ENCODE peak calls at places on chromosomes 6 and 20, in nine cellular contexts. One of them, this sample, is unnamed.

GRCh38 chr6:11496152-11497060 is 41.1 kb upstream of the TMEM170B start:
- DNase-seq in adrenal gland: peak; percentile 82
- DNase-seq in AG09319: peak; percentile 58
- DNase-seq in fibroblast of lung: peak; percentile 90
- DNase-seq in B cell: peak; percentile 86
- DNase-seq in neural progenitor cell: peak; percentile 74
- DNase-seq in endothelial cell of umbilical vein: peak; percentile 92
- DNase-seq in HFF-Myc: peak; percentile 77
- DNase-seq in brain microvascular endothelial cell: peak; percentile 76
- DNase-seq in this sample: peak; percentile 48

GRCh38 chr6:170137911-170138910 is 152.7 kb downstream of the DLL1 start:
- DNase-seq in endothelial cell of umbilical vein: no peak
- DNase-seq in HFF-Myc: no peak
- DNase-seq in AG09319: no peak
- DNase-seq in neural progenitor cell: no peak
- DNase-seq in fibroblast of lung: no peak
- DNase-seq in B cell: no peak
- DNase-seq in brain microvascular endothelial cell: no peak
- DNase-seq in adrenal gland: no peak
- DNase-seq in this sample: peak; percentile 12

GRCh38 chr6:26533532-26533931 is 4.6 kb upstream of the HMGN4 start:
- DNase-seq in brain microvascular endothelial cell: no peak
- DNase-seq in adrenal gland: no peak
- DNase-seq in fibroblast of lung: no peak
- DNase-seq in HFF-Myc: no peak
- DNase-seq in B cell: no peak
- DNase-seq in endothelial cell of umbilical vein: no peak
- DNase-seq in AG09319: no peak
- DNase-seq in neural progenitor cell: no peak
- DNase-seq in this sample: no peak

GRCh38 chr6:64186562-64186961 is 551.0 kb downstream of the PHF3 start:
- DNase-seq in B cell: no peak
- DNase-seq in AG09319: no peak
- DNase-seq in fibroblast of lung: peak; percentile 15
- DNase-seq in endothelial cell of umbilical vein: no peak
- DNase-seq in HFF-Myc: no peak
- DNase-seq in adrenal gland: no peak
- DNase-seq in neural progenitor cell: no peak
- DNase-seq in brain microvascular endothelial cell: no peak
- DNase-seq in this sample: no peak

GRCh38 chr20:48197034-48197433 is 411.8 kb upstream of the SULF2 start:
- DNase-seq in AG09319: no peak
- DNase-seq in B cell: no peak
- DNase-seq in neural progenitor cell: no peak
- DNase-seq in fibroblast of lung: no peak
- DNase-seq in adrenal gland: no peak
- DNase-seq in brain microvascular endothelial cell: no peak
- DNase-seq in endothelial cell of umbilical vein: no peak
- DNase-seq in HFF-Myc: no peak
- DNase-seq in this sample: no peak

GRCh38 chr6:67615796-67616195 is 1019.3 kb upstream of the ADGRB3 start:
- DNase-seq in AG09319: no peak
- DNase-seq in brain microvascular endothelial cell: peak; percentile 37
- DNase-seq in adrenal gland: no peak
- DNase-seq in B cell: no peak
- DNase-seq in fibroblast of lung: peak; percentile 23
- DNase-seq in endothelial cell of umbilical vein: no peak
- DNase-seq in HFF-Myc: no peak
- DNase-seq in neural progenitor cell: no peak
- DNase-seq in this sample: no peak

GRCh38 chr20:53262294-53262840 is 290.2 kb downstream of the TSHZ2 start:
- DNase-seq in endothelial cell of umbilical vein: no peak
- DNase-seq in AG09319: no peak
- DNase-seq in brain microvascular endothelial cell: no peak
- DNase-seq in fibroblast of lung: no peak
- DNase-seq in neural progenitor cell: no peak
- DNase-seq in adrenal gland: no peak
- DNase-seq in B cell: no peak
- DNase-seq in HFF-Myc: no peak
- DNase-seq in this sample: no peak

GRCh38 chr20:46894579-46894958 is at the start of gene EYA2:
- DNase-seq in HFF-Myc: no peak
- DNase-seq in B cell: no peak
- DNase-seq in AG09319: no peak
- DNase-seq in brain microvascular endothelial cell: no peak
- DNase-seq in neural progenitor cell: peak; percentile 70
- DNase-seq in endothelial cell of umbilical vein: no peak
- DNase-seq in adrenal gland: no peak
- DNase-seq in fibroblast of lung: no peak
- DNase-seq in this sample: no peak

GRCh38 chr6:21596379-21597242 is 3.1 kb downstream of the SOX4 start:
- DNase-seq in neural progenitor cell: peak; percentile 71
- DNase-seq in HFF-Myc: no peak
- DNase-seq in endothelial cell of umbilical vein: peak; percentile 71
- DNase-seq in fibroblast of lung: peak; percentile 77
- DNase-seq in AG09319: no peak
- DNase-seq in brain microvascular endothelial cell: peak; percentile 32
- DNase-seq in B cell: peak; percentile 50
- DNase-seq in adrenal gland: peak; percentile 67
- DNase-seq in this sample: peak; percentile 18

GRCh38 chr6:113599444-113599843 is 257.7 kb upstream of the MARCKS start:
- DNase-seq in AG09319: no peak
- DNase-seq in B cell: no peak
- DNase-seq in fibroblast of lung: peak; percentile 26
- DNase-seq in brain microvascular endothelial cell: peak; percentile 61
- DNase-seq in HFF-Myc: no peak
- DNase-seq in adrenal gland: no peak
- DNase-seq in neural progenitor cell: no peak
- DNase-seq in endothelial cell of umbilical vein: no peak
- DNase-seq in this sample: no peak

GRCh38 chr6:46845126-46845525 is 51.9 kb downstream of the MEP1A start:
- DNase-seq in fibroblast of lung: no peak
- DNase-seq in adrenal gland: no peak
- DNase-seq in brain microvascular endothelial cell: no peak
- DNase-seq in B cell: no peak
- DNase-seq in endothelial cell of umbilical vein: no peak
- DNase-seq in neural progenitor cell: no peak
- DNase-seq in AG09319: no peak
- DNase-seq in HFF-Myc: no peak
- DNase-seq in this sample: no peak

GRCh38 chr6:129730477-129731165 is 20.6 kb upstream of the ARHGAP18 start:
- DNase-seq in fibroblast of lung: peak; percentile 52
- DNase-seq in adrenal gland: no peak
- DNase-seq in neural progenitor cell: peak; percentile 21
- DNase-seq in B cell: peak; percentile 59
- DNase-seq in HFF-Myc: no peak
- DNase-seq in endothelial cell of umbilical vein: peak; percentile 63
- DNase-seq in AG09319: no peak
- DNase-seq in brain microvascular endothelial cell: no peak
- DNase-seq in this sample: no peak

GRCh38 chr6:42113929-42114636 is 28.3 kb downstream of the C6orf132 start:
- DNase-seq in adrenal gland: no peak
- DNase-seq in endothelial cell of umbilical vein: no peak
- DNase-seq in fibroblast of lung: no peak
- DNase-seq in B cell: no peak
- DNase-seq in HFF-Myc: peak; percentile 38
- DNase-seq in AG09319: no peak
- DNase-seq in brain microvascular endothelial cell: no peak
- DNase-seq in neural progenitor cell: no peak
- DNase-seq in this sample: no peak

GRCh38 chr6:25660512-25660911 is 8.5 kb downstream of the SCGN start:
- DNase-seq in neural progenitor cell: no peak
- DNase-seq in brain microvascular endothelial cell: peak; percentile 53
- DNase-seq in HFF-Myc: peak; percentile 61
- DNase-seq in AG09319: no peak
- DNase-seq in endothelial cell of umbilical vein: peak; percentile 8
- DNase-seq in fibroblast of lung: peak; percentile 8
- DNase-seq in adrenal gland: peak; percentile 57
- DNase-seq in B cell: no peak
- DNase-seq in this sample: no peak

GRCh38 chr6:1678966-1679690 is 69.4 kb downstream of the FOXC1 start:
- DNase-seq in adrenal gland: peak; percentile 11
- DNase-seq in brain microvascular endothelial cell: no peak
- DNase-seq in HFF-Myc: no peak
- DNase-seq in B cell: no peak
- DNase-seq in endothelial cell of umbilical vein: no peak
- DNase-seq in fibroblast of lung: no peak
- DNase-seq in neural progenitor cell: no peak
- DNase-seq in AG09319: no peak
- DNase-seq in this sample: no peak

DNA sequence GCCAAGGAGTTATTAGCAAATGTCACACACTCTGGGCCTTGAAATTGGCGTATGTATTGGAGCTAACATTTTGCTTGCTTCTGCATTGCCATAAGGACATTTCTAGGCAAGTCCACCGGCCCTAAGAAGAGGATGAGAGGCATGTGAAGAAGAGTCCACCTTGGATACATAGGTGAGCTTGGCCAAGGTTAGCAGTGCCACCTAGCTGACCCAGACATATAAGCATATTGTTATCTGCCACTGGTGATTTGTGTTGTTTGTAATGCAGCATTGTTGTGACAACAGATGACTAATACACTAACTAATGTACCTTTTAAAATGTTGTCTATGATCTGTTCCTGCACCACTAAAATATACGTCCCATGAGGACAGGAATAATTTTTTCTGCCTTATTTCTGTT is 24.8 kb upstream of the HLA-DQA2 start:
- DNase-seq in endothelial cell of umbilical vein: no peak
- DNase-seq in brain microvascular endothelial cell: no peak
- DNase-seq in B cell: no peak
- DNase-seq in fibroblast of lung: no peak
- DNase-seq in HFF-Myc: no peak
- DNase-seq in adrenal gland: no peak
- DNase-seq in neural progenitor cell: no peak
- DNase-seq in AG09319: no peak
- DNase-seq in this sample: no peak
- TF ChIP-seq CTCF in endothelial cell of umbilical vein: no peak
- TF ChIP-seq CTCF in brain microvascular endothelial cell: no peak
- TF ChIP-seq CTCF in B cell: no peak
- TF ChIP-seq CTCF in fibroblast of lung: no peak
- TF ChIP-seq CTCF in HFF-Myc: no peak
- TF ChIP-seq CTCF in adrenal gland: no peak
- TF ChIP-seq CTCF in neural progenitor cell: no peak
- TF ChIP-seq CTCF in AG09319: no peak
- TF ChIP-seq CTCF in this sample: no peak

GRCh38 chr6:166707045-166707444 is 80.0 kb upstream of the RPS6KA2 start:
- DNase-seq in AG09319: no peak
- DNase-seq in fibroblast of lung: peak; percentile 8
- DNase-seq in adrenal gland: peak; percentile 78
- DNase-seq in neural progenitor cell: peak; percentile 77
- DNase-seq in B cell: peak; percentile 7
- DNase-seq in endothelial cell of umbilical vein: peak; percentile 54
- DNase-seq in brain microvascular endothelial cell: peak; percentile 43
- DNase-seq in HFF-Myc: no peak
- DNase-seq in this sample: no peak
- TF ChIP-seq CTCF in AG09319: peak; percentile 10
- TF ChIP-seq CTCF in fibroblast of lung: peak; percentile 55
- TF ChIP-seq CTCF in adrenal gland: peak; percentile 51
- TF ChIP-seq CTCF in neural progenitor cell: peak; percentile 70
- TF ChIP-seq CTCF in B cell: no peak
- TF ChIP-seq CTCF in endothelial cell of umbilical vein: peak; percentile 76
- TF ChIP-seq CTCF in brain microvascular endothelial cell: peak; percentile 81
- TF ChIP-seq CTCF in HFF-Myc: peak; percentile 39
- TF ChIP-seq CTCF in this sample: peak; percentile 11

GRCh38 chr6:45086685-45087084 is 241.4 kb upstream of the RUNX2 start:
- DNase-seq in brain microvascular endothelial cell: no peak
- DNase-seq in HFF-Myc: no peak
- DNase-seq in neural progenitor cell: no peak
- DNase-seq in AG09319: no peak
- DNase-seq in B cell: no peak
- DNase-seq in adrenal gland: no peak
- DNase-seq in fibroblast of lung: peak; percentile 14
- DNase-seq in endothelial cell of umbilical vein: peak; percentile 7
- DNase-seq in this sample: no peak
- TF ChIP-seq CTCF in brain microvascular endothelial cell: no peak
- TF ChIP-seq CTCF in HFF-Myc: no peak
- TF ChIP-seq CTCF in neural progenitor cell: no peak
- TF ChIP-seq CTCF in AG09319: no peak
- TF ChIP-seq CTCF in B cell: no peak
- TF ChIP-seq CTCF in adrenal gland: peak; percentile 20
- TF ChIP-seq CTCF in fibroblast of lung: no peak
- TF ChIP-seq CTCF in endothelial cell of umbilical vein: no peak
- TF ChIP-seq CTCF in this sample: no peak

GRCh38 chr6:28585335-28585734 is 59.7 kb downstream of the GPX5 start:
- DNase-seq in adrenal gland: no peak
- DNase-seq in brain microvascular endothelial cell: peak; percentile 77
- DNase-seq in AG09319: no peak
- DNase-seq in neural progenitor cell: no peak
- DNase-seq in endothelial cell of umbilical vein: no peak
- DNase-seq in B cell: no peak
- DNase-seq in fibroblast of lung: peak; percentile 61
- DNase-seq in HFF-Myc: no peak
- DNase-seq in this sample: no peak

GRCh38 chr6:28586273-28586672 is 60.6 kb downstream of the GPX5 start:
- DNase-seq in adrenal gland: no peak
- DNase-seq in fibroblast of lung: no peak
- DNase-seq in HFF-Myc: no peak
- DNase-seq in neural progenitor cell: no peak
- DNase-seq in B cell: no peak
- DNase-seq in AG09319: no peak
- DNase-seq in brain microvascular endothelial cell: no peak
- DNase-seq in endothelial cell of umbilical vein: no peak
- DNase-seq in this sample: no peak

GRCh38 chr6:28583463-28583862 is 57.8 kb downstream of the GPX5 start:
- DNase-seq in endothelial cell of umbilical vein: no peak
- DNase-seq in HFF-Myc: no peak
- DNase-seq in fibroblast of lung: no peak
- DNase-seq in adrenal gland: no peak
- DNase-seq in B cell: no peak
- DNase-seq in neural progenitor cell: no peak
- DNase-seq in brain microvascular endothelial cell: no peak
- DNase-seq in AG09319: no peak
- DNase-seq in this sample: no peak

GRCh38 chr6:28580484-28580883 is 54.8 kb downstream of the GPX5 start:
- DNase-seq in brain microvascular endothelial cell: no peak
- DNase-seq in neural progenitor cell: no peak
- DNase-seq in HFF-Myc: no peak
- DNase-seq in B cell: no peak
- DNase-seq in endothelial cell of umbilical vein: no peak
- DNase-seq in fibroblast of lung: no peak
- DNase-seq in AG09319: no peak
- DNase-seq in adrenal gland: no peak
- DNase-seq in this sample: no peak
- TF ChIP-seq CTCF in brain microvascular endothelial cell: no peak
- TF ChIP-seq CTCF in neural progenitor cell: no peak
- TF ChIP-seq CTCF in HFF-Myc: no peak
- TF ChIP-seq CTCF in B cell: no peak
- TF ChIP-seq CTCF in endothelial cell of umbilical vein: no peak
- TF ChIP-seq CTCF in fibroblast of lung: no peak
- TF ChIP-seq CTCF in AG09319: no peak
- TF ChIP-seq CTCF in adrenal gland: no peak
- TF ChIP-seq CTCF in this sample: no peak

This sample was measured in natural killer cell.